ENCODE peak calls at places on chromosomes 13 and 19, in five cellular contexts. P, L, Z, M and T are unnamed samples.

GRCh38 chr19:48170817-48171347 is 402 bp downstream of the ZSWIM9 start:
- DNase-seq in P (no peak), L (no peak), Z (no peak), M (no peak), T (no peak)

GRCh38 chr13:98839826-98840769 is 87.6 kb upstream of the SLC15A1 start:
- DNase-seq in P (no peak), L (peak; percentile 85), Z (peak; percentile 62), M (peak; percentile 78), T (peak; percentile 58)

GRCh38 chr13:99275093-99275469 is 16.9 kb upstream of the GPR18 start:
- DNase-seq in P (no peak), L (no peak), Z (no peak), M (no peak), T (no peak)

GRCh38 chr19:9793051-9793591 is 24.6 kb upstream of the ZNF846 start:
- DNase-seq in P (no peak), L (peak; percentile 83), Z (peak; percentile 33), M (peak; percentile 61), T (peak; percentile 78)

GRCh38 chr13:109783815-109784589 is 2.4 kb downstream of the IRS2 start:
- DNase-seq in P (no peak), L (no peak), Z (no peak), M (peak; percentile 63), T (peak; percentile 51)

GRCh38 chr13:72170571-72170970 is 303.6 kb upstream of the DACH1 start:
- DNase-seq in P (no peak), L (no peak), Z (no peak), M (no peak), T (no peak)

GRCh38 chr13:49627831-49628652 is at the start of gene ARL11:
- DNase-seq in P (peak; percentile 50), L (peak; percentile 31), Z (no peak), M (peak; percentile 22), T (peak; percentile 87)

GRCh38 chr13:95437561-95437960 is 115.0 kb upstream of the CLDN10 start:
- DNase-seq in P (no peak), L (no peak), Z (peak; percentile 4), M (no peak), T (no peak)

GRCh38 chr19:8340341-8341096 is 2.5 kb downstream of the KANK3 start:
- DNase-seq in P (no peak), L (no peak), Z (no peak), M (no peak), T (peak; percentile 75)

GRCh38 chr19:2149980-2150793 is 1.2 kb downstream of the AP3D1 start:
- DNase-seq in P (no peak), L (no peak), Z (no peak), M (no peak), T (peak; percentile 62)

GRCh38 chr13:98889419-98890079 is 88.3 kb downstream of the DOCK9 start:
- DNase-seq in P (no peak), L (no peak), Z (no peak), M (no peak), T (no peak)

GRCh38 chr19:28136796-28137195 is 1076.2 kb downstream of the UQCRFS1 start:
- DNase-seq in P (no peak), L (no peak), Z (no peak), M (no peak), T (no peak)

GRCh38 chr13:112828082-112828699 is 138.4 kb downstream of the ATP11A start:
- DNase-seq in P (no peak), L (no peak), Z (no peak), M (no peak), T (no peak)

GRCh38 chr13:43760257-43760656 is 26.5 kb downstream of the ENOX1 start:
- DNase-seq in P (no peak), L (no peak), Z (no peak), M (no peak), T (no peak)

GRCh38 chr13:36887758-36888521 is 32.1 kb downstream of the SMAD9 start:
- DNase-seq in P (no peak), L (no peak), Z (no peak), M (no peak), T (no peak)

GRCh38 chr19:31338069-31338767 is 11.0 kb downstream of the TSHZ3 start:
- DNase-seq in P (no peak), L (peak; percentile 82), Z (peak; percentile 50), M (peak; percentile 84), T (no peak)

GRCh38 chr19:28687296-28687695 is 525.7 kb downstream of the UQCRFS1 start:
- DNase-seq in P (no peak), L (no peak), Z (no peak), M (no peak), T (no peak)

GRCh38 chr19:15575406-15575805 is 39.6 kb upstream of the CYP4F8 start:
- DNase-seq in P (no peak), L (no peak), Z (no peak), M (no peak), T (no peak)

GRCh38 chr13:113822956-113823744 is 40.7 kb downstream of the GAS6 start:
- DNase-seq in P (no peak), L (no peak), Z (no peak), M (no peak), T (no peak)

GRCh38 chr13:77779461-77780272 is 82.2 kb downstream of the SLAIN1 start:
- DNase-seq in P (no peak), L (peak; percentile 77), Z (peak; percentile 61), M (peak; percentile 24), T (peak; percentile 43)

GRCh38 chr19:29263305-29264080 is 50.5 kb upstream of the UQCRFS1 start:
- DNase-seq in P (no peak), L (peak; percentile 64), Z (peak; percentile 64), M (peak; percentile 44), T (no peak)

GRCh38 chr19:54137913-54138776 is 583 bp downstream of the CNOT3 start:
- DNase-seq in P (no peak), L (peak; percentile 50), Z (no peak), M (peak; percentile 49), T (peak; percentile 57)

GRCh38 chr13:72125561-72125960 is 258.6 kb upstream of the DACH1 start:
- DNase-seq in P (no peak), L (no peak), Z (no peak), M (no peak), T (no peak)

GRCh38 chr19:11324079-11324661 is 15.3 kb downstream of the RAB3D start:
- DNase-seq in P (peak; percentile 25), L (peak; percentile 81), Z (peak; percentile 74), M (peak; percentile 93), T (peak; percentile 89)

GRCh38 chr13:93861818-93862217 is 617.7 kb downstream of the DCT start:
- DNase-seq in P (no peak), L (peak; percentile 48), Z (peak; percentile 28), M (peak; percentile 57), T (no peak)

GRCh38 chr13:30371649-30372265 is 50.5 kb upstream of the UBE2L5 start:
- DNase-seq in P (peak; percentile 29), L (peak; percentile 78), Z (peak; percentile 7), M (peak; percentile 86), T (no peak)

GRCh38 chr13:22064854-22065646 is 394.2 kb downstream of the FGF9 start:
- DNase-seq in P (no peak), L (no peak), Z (no peak), M (no peak), T (no peak)

GRCh38 chr19:46355234-46355990 is 8.5 kb downstream of the PPP5C start:
- DNase-seq in P (no peak), L (peak; percentile 69), Z (peak; percentile 21), M (no peak), T (no peak)

GRCh38 chr13:102798653-102799543 is at the start of the genes BIVM and POGLUT2:
- DNase-seq in P (peak; percentile 18), L (peak; percentile 95), Z (peak; percentile 90), M (peak; percentile 96), T (peak; percentile 92)

GRCh38 chr13:109481046-109481445 is 305.3 kb downstream of the IRS2 start:
- DNase-seq in P (no peak), L (peak; percentile 23), Z (no peak), M (no peak), T (no peak)

GRCh38 chr19:38769635-38770211 is 3.6 kb downstream of the LGALS7 start:
- DNase-seq in P (peak; percentile 76), L (peak; percentile 79), Z (peak; percentile 85), M (peak; percentile 65), T (peak; percentile 95)

GRCh38 chr19:30327331-30327730 is 44.9 kb upstream of the ZNF536 start:
- DNase-seq in P (no peak), L (no peak), Z (no peak), M (no peak), T (no peak)

GRCh38 chr19:56740478-56740877 is 68.9 kb upstream of the ZNF835 start:
- DNase-seq in P (no peak), L (no peak), Z (no peak), M (no peak), T (no peak)

GRCh38 chr13:23433171-23434153 is at the start of gene SACS:
- DNase-seq in P (no peak), L (peak; percentile 45), Z (peak; percentile 26), M (peak; percentile 64), T (no peak)

GRCh38 chr19:58399903-58400637 is 4.6 kb downstream of the RNF225 start:
- DNase-seq in P (no peak), L (no peak), Z (no peak), M (no peak), T (no peak)

GRCh38 chr19:11530432-11530831 is 1.5 kb upstream of the ECSIT start:
- DNase-seq in P (no peak), L (peak; percentile 73), Z (peak; percentile 89), M (peak; percentile 96), T (peak; percentile 77)

GRCh38 chr19:43300206-43300605 is 30.9 kb upstream of the PSG9 start:
- DNase-seq in P (no peak), L (no peak), Z (no peak), M (no peak), T (no peak)

DNA sequence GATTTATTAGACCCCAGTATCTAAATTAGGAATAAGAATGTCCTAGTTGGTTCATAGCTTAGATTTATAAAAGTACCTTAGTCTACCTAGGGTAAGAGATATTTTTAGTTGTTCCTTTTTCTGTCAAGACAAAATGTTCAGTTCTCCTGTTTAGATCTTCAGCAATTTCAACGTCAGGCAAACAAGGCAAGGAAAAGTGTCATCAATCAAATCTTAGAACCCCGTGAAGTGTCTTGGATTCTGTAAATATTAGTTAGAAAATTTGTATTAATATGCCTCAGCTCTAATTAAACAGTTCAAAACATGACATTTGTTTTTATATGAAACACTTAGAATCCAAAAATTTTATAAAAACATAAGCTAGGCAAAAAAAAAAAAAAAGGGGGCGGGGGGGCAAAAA is 296.6 kb downstream of the PCDH9 start:
- DNase-seq in P (no peak), L (no peak), Z (peak; percentile 18), M (no peak), T (no peak)
- TF ChIP-seq CTCF in P (no peak), L (no peak), Z (no peak), M (no peak), T (no peak)

GRCh38 chr19:35219008-35219407 is 9.5 kb downstream of the FAM187B start:
- DNase-seq in P (no peak), L (no peak), Z (no peak), M (no peak), T (no peak)
- H3K4me1 ChIP-seq in P (peaks cover 3% of the 10 kb centered on the region), L (peaks cover 9% of the 10 kb centered on the region), Z (peaks cover 5% of the 10 kb centered on the region), M (no peaks in the 10 kb centered on the region), T (peaks cover 33% of the 10 kb centered on the region)

GRCh38 chr19:52785506-52785905 is 1.1 kb downstream of the ZNF600 start:
- DNase-seq in P (no peak), L (no peak), Z (no peak), M (no peak), T (no peak)
- H3K4me3 ChIP-seq in P (no peak overlapping the region), L (peak overlapping the region; percentile 61), Z (no peak overlapping the region), M (no peak overlapping the region), T (peak overlapping the region; percentile 69)

DNA sequence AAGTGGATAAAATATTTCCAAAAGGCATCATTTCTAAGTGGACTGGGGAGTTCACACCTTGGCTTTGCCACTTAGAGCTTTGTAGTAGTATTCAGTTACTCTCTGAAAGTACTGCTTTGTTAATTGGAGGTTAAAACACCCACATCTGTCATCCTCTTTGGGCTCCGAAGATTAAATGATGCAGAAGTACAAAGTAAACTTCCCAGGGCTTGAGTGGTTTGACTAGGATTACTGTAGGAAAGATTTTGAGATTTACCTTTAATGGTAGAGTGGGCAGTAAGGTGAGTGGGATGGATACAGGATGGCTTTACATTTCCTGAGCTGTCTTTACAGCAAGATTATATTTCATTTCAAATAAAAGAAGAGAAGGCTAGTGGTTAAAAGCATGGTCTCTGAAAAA is 42.4 kb downstream of the WASF3 start:
- DNase-seq in P (no peak), L (no peak), Z (no peak), M (no peak), T (no peak)
- TF ChIP-seq CTCF in P (no peak), L (no peak), Z (no peak), M (no peak), T (no peak)